ENCODE peak calls at places on chromosomes 13 and 19, in four cellular contexts. B is uterus, K is breast epithelium, T is cardiac muscle cell. O is an unnamed sample.

GRCh38 chr19:39327990-39328705 is 7.5 kb upstream of the LRFN1 start:
- DNase-seq in B (peak; percentile 86), K (peak; percentile 90), T (peak; percentile 89), O (peak; percentile 83)

GRCh38 chr19:11381535-11382369 is 2.4 kb downstream of the EPOR start:
- DNase-seq in B (peak; percentile 64), K (no peak), T (peak; percentile 63), O (peak; percentile 83)

GRCh38 chr19:3862826-3863500 is 5.9 kb downstream of the ZFR2 start:
- DNase-seq in B (no peak), K (no peak), T (no peak), O (no peak)

GRCh38 chr13:31686660-31687430 is 52.5 kb upstream of the RXFP2 start:
- DNase-seq in B (no peak), K (no peak), T (no peak), O (no peak)

GRCh38 chr19:11324079-11324661 is 15.3 kb downstream of the RAB3D start:
- DNase-seq in B (peak; percentile 81), K (peak; percentile 66), T (no peak), O (peak; percentile 83)

GRCh38 chr19:5036733-5037681 is 68.1 kb downstream of the KDM4B start:
- DNase-seq in B (peak; percentile 52), K (no peak), T (peak; percentile 54), O (no peak)

GRCh38 chr19:53553159-53553558 is 15.2 kb downstream of the ZNF331 start:
- DNase-seq in B (no peak), K (no peak), T (no peak), O (no peak)

GRCh38 chr13:74204606-74205312 is 70.6 kb upstream of the KLF12 start:
- DNase-seq in B (no peak), K (no peak), T (no peak), O (no peak)

GRCh38 chr13:26695891-26696311 is 64.7 kb downstream of the GPR12 start:
- DNase-seq in B (no peak), K (no peak), T (no peak), O (no peak)

GRCh38 chr19:32603961-32604360 is 23.0 kb downstream of the PDCD5 start:
- DNase-seq in B (no peak), K (no peak), T (no peak), O (no peak)

GRCh38 chr19:32606289-32606688 is 25.3 kb downstream of the PDCD5 start:
- DNase-seq in B (no peak), K (no peak), T (no peak), O (no peak)

GRCh38 chr19:32611161-32611560 is 30.2 kb downstream of the PDCD5 start:
- DNase-seq in B (no peak), K (no peak), T (no peak), O (no peak)

GRCh38 chr19:32607479-32607878 is 26.5 kb downstream of the PDCD5 start:
- DNase-seq in B (no peak), K (no peak), T (no peak), O (no peak)

GRCh38 chr19:32605544-32605943 is 24.6 kb downstream of the PDCD5 start:
- DNase-seq in B (no peak), K (no peak), T (no peak), O (no peak)
- H3K36me3 ChIP-seq in B (no peaks in the 10 kb centered on the region), K (peaks cover 5% of the 10 kb centered on the region), T (peaks cover 9% of the 10 kb centered on the region), O (peaks cover 96% of the 10 kb centered on the region)

DNA sequence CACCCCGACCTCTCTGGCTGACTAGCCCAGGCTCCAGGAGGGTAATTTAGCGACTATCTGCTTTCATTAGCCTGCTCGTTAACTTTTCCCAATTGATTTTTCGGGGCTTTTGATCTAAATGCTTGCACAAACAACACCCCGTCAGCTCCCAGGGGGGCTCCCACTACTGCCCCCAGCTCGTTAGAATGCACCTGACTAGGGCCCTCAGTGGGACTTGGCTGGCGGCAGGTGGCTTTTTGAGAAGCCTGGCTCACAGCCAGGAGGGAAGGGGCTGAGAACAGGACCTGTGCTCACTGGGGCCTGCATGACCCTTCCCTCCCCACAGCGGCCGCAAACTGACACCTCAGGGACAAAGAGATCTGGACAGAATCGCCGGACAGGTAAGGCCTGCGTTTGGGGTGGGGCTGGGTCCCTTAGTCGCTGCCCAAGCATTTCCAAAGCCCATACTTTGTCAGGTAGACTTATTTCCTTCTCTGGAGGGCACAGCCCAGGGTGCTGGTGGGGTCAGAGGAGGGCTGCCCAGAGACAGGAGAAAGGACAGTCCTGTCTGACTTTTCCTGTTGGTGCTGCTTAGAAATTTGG is 7.6 kb upstream of the CD79A start:
- DNase-seq in B (no peak), K (no peak), T (no peak), O (no peak)
- H3K4me3 ChIP-seq in B (no peak overlapping the region), K (no peak overlapping the region), T (no peak overlapping the region), O (no peak overlapping the region)

DNA sequence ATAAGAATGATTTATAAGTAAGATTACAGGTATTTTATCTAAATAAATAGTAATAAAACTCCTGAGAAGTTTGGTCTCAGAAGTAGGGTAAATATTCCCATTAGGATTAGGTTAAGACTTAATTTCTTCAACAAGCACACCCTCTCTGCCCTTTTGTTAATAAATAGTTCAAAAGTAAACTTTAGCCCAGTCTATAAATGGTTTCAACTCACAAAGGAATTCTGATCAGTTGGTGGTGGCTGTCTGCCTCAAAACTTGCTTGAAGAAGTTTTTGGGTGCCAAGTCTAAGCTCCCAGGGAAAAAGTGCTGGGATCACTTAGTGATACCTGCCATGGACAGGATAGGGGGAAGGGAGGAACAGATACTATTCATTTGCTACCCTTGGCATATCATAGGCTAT is 22.9 kb downstream of the MBNL2 start:
- DNase-seq in B (no peak), K (no peak), T (no peak), O (no peak)
- H3K4me1 ChIP-seq in B (no peaks in the 10 kb centered on the region), K (peaks cover 17% of the 10 kb centered on the region), T (peaks cover 13% of the 10 kb centered on the region), O (peaks cover 99% of the 10 kb centered on the region)

GRCh38 chr19:32309711-32310390 is 35.6 kb upstream of the ZNF507 start:
- DNase-seq in B (no peak), K (no peak), T (no peak), O (no peak)

GRCh38 chr19:32313866-32314265 is 31.5 kb upstream of the ZNF507 start:
- DNase-seq in B (no peak), K (no peak), T (no peak), O (no peak)

GRCh38 chr19:32307591-32307990 is 37.8 kb upstream of the ZNF507 start:
- DNase-seq in B (no peak), K (no peak), T (no peak), O (no peak)

GRCh38 chr19:32311371-32311770 is 34.0 kb upstream of the ZNF507 start:
- DNase-seq in B (no peak), K (no peak), T (no peak), O (no peak)

GRCh38 chr19:32308436-32309077 is 36.9 kb upstream of the ZNF507 start:
- DNase-seq in B (no peak), K (no peak), T (no peak), O (no peak)
- H3K36me3 ChIP-seq in B (no peaks in the 10 kb centered on the region), K (no peaks in the 10 kb centered on the region), T (no peaks in the 10 kb centered on the region), O (no peaks in the 10 kb centered on the region)

DNA sequence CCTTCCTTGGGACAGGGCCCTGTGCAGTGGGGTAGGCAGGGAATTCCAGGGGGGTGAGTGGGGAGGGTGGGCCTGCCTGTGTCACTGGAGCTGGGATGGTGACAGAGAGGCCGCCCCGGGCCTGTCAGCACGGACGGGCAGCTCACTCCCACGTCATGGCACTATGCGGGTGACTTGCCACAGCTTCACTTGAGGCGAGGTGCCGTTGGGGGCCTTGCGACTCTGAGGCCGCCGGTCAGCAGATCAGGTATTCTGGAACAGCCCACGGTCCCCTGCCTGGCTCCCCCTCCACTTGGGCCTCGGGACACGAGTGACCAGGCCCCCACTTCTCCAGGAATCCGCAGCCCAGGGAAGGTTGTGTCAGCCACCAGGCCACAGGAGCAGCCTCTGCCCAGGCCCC is 2.9 kb upstream of the MIDN start:
- DNase-seq in B (no peak), K (no peak), T (no peak), O (no peak)
- H3K4me3 ChIP-seq in B (no peak overlapping the region), K (peak overlapping the region; percentile 58), T (no peak overlapping the region), O (peak overlapping the region; percentile 32)